ENCODE peak calls at places on chromosomes 6 and 20, in six cellular contexts. T is HepG2, Y is MM.1S, L is neural progenitor cell, B is HL-60, V is transverse colon. R is an unnamed sample.

GRCh38 chr6:131773284-131773950 is 34.4 kb upstream of the ENPP1 start:
- DNase-seq in T (no peak), L (no peak), V (no peak), B (no peak), Y (no peak), R (no peak)

GRCh38 chr6:123520208-123520607 is 116.5 kb downstream of the TRDN start:
- DNase-seq in V (no peak), L (no peak), T (no peak), B (no peak), Y (no peak), R (no peak)

GRCh38 chr20:4961746-4962145 is 39.6 kb downstream of the SLC23A2 start:
- DNase-seq in L (no peak), V (no peak), B (peak; percentile 92), T (peak; percentile 99), Y (no peak), R (no peak)

GRCh38 chr6:50145125-50145524 is 95.4 kb upstream of the DEFB112 start:
- DNase-seq in T (peak; percentile 11), L (peak; percentile 5), Y (no peak), V (no peak), B (no peak), R (no peak)

GRCh38 chr6:89291256-89291819 is 23.8 kb downstream of the GABRR2 start:
- DNase-seq in L (no peak), V (no peak), Y (no peak), T (peak; percentile 20), B (no peak), R (no peak)

GRCh38 chr6:111113731-111114438 is 26.6 kb downstream of the SLC16A10 start:
- DNase-seq in L (peak; percentile 12), T (no peak), Y (peak; percentile 33), B (no peak), V (no peak), R (peak; percentile 46)

GRCh38 chr6:123802697-123803455 is 789 bp upstream of the NKAIN2 start:
- DNase-seq in L (peak; percentile 91), Y (peak; percentile 91), B (peak; percentile 65), T (peak; percentile 57), V (peak; percentile 68), R (peak; percentile 82)

GRCh38 chr20:17833036-17833674 is 133.4 kb downstream of the BANF2 start:
- DNase-seq in L (no peak), T (no peak), V (no peak), Y (no peak), B (no peak), R (no peak)

GRCh38 chr6:33904050-33904827 is 100.4 kb upstream of the MLN start:
- DNase-seq in T (no peak), V (peak; percentile 48), Y (peak; percentile 82), L (peak; percentile 38), B (no peak), R (no peak)

GRCh38 chr20:24303393-24303792 is 166.0 kb upstream of the SYNDIG1 start:
- DNase-seq in T (no peak), V (no peak), Y (peak; percentile 41), B (no peak), L (peak; percentile 10), R (no peak)

GRCh38 chr20:41650221-41650948 is 32.2 kb upstream of the CHD6 start:
- DNase-seq in T (no peak), Y (no peak), B (no peak), L (no peak), V (peak; percentile 55), R (peak; percentile 41)

GRCh38 chr20:23446505-23446904 is 6.2 kb downstream of the CST11 start:
- DNase-seq in T (peak; percentile 82), V (peak; percentile 66), Y (peak; percentile 29), L (peak; percentile 86), B (peak; percentile 51), R (peak; percentile 36)

GRCh38 chr20:43357352-43357751 is 100.3 kb upstream of the SRSF6 start:
- DNase-seq in Y (no peak), B (no peak), L (no peak), V (no peak), T (no peak), R (no peak)

GRCh38 chr20:48725589-48725991 is 102.2 kb downstream of the PREX1 start:
- DNase-seq in V (no peak), L (no peak), T (no peak), Y (no peak), B (no peak), R (no peak)

GRCh38 chr6:36757206-36757605 is 59.6 kb downstream of the RAB44 start:
- DNase-seq in V (peak; percentile 58), Y (peak; percentile 79), L (no peak), B (no peak), T (no peak), R (no peak)

GRCh38 chr6:170435766-170436165 is 117.3 kb downstream of the PSMB1 start:
- DNase-seq in T (no peak), B (no peak), Y (no peak), V (no peak), L (no peak), R (no peak)

GRCh38 chr6:33672808-33673207 is 38.7 kb downstream of the UQCC2 start:
- DNase-seq in V (no peak), T (peak; percentile 78), B (peak; percentile 41), L (peak; percentile 57), Y (no peak), R (no peak)

GRCh38 chr20:62025832-62026563 is 39.7 kb downstream of the TAF4 start:
- DNase-seq in B (peak; percentile 52), Y (no peak), L (no peak), V (no peak), T (peak; percentile 30), R (peak; percentile 40)

GRCh38 chr20:36792422-36792821 is 18.9 kb upstream of the DSN1 start:
- DNase-seq in L (peak; percentile 93), T (peak; percentile 80), Y (peak; percentile 31), V (no peak), B (peak; percentile 39), R (peak; percentile 20)

GRCh38 chr6:49582529-49582928 is 32.1 kb downstream of the C6orf141 start:
- DNase-seq in Y (no peak), B (no peak), T (no peak), L (no peak), V (no peak), R (no peak)

GRCh38 chr6:73045609-73046008 is 179.7 kb downstream of the KHDC1L start:
- DNase-seq in Y (no peak), B (no peak), V (no peak), L (no peak), T (no peak), R (no peak)

GRCh38 chr6:73036689-73037088 is 188.6 kb downstream of the KHDC1L start:
- DNase-seq in Y (no peak), B (no peak), T (no peak), V (no peak), L (no peak), R (no peak)

GRCh38 chr6:73042892-73043291 is 182.4 kb downstream of the KHDC1L start:
- DNase-seq in V (no peak), L (no peak), Y (no peak), T (no peak), B (no peak), R (no peak)

GRCh38 chr6:73043446-73043845 is 181.8 kb downstream of the KHDC1L start:
- DNase-seq in V (no peak), Y (no peak), L (no peak), T (no peak), B (no peak), R (no peak)

GRCh38 chr6:73041051-73041450 is 184.2 kb downstream of the KHDC1L start:
- DNase-seq in L (no peak), B (no peak), Y (no peak), T (no peak), V (no peak), R (no peak)
- H3K27ac ChIP-seq in L (no peak overlapping the region), B (no peak overlapping the region), Y (no peak overlapping the region), T (no peak overlapping the region), V (no peak overlapping the region), R (no peak overlapping the region)

GRCh38 chr6:159062564-159062945 is 17.8 kb upstream of the TAGAP start:
- DNase-seq in L (no peak), B (peak; percentile 78), T (no peak), Y (no peak), V (no peak), R (no peak)
- H3K27ac ChIP-seq in L (no peak overlapping the region), B (peak overlapping the region; percentile 82), T (no peak overlapping the region), Y (no peak overlapping the region), V (peak overlapping the region; percentile 73), R (no peak overlapping the region)

DNA sequence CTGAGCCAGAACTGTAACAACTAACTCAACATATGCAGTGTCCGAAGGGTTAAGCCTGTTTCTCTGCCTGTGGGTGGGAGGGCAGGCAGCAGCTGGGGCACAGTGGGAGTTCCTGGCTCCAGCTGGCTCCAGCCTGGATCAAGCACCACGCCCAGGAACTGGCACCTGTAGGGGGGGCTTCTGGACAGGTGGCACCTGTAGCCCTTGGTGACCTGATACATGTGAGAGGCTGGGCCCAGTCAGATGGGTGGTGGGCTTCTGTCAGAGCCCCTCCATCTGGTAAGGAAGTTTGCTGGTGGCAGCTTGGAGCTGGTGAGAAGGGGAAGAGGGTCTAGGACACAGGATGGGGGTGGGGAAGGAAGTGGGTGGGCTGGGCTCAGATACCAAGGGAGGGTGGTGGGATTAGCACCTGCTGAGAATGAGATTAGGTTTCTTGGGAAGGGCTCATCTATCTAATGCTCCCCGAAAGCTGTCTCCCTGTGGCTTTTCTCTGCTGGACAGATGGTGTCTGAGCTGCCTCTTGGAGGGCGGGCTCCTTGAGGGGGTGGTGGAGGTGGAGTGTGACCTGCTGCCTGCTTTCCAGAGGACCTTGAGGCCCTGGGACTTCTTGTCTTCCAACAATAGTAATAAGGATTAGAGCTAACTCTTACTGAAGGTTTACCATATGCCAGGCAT is 28.5 kb downstream of the BCL2L1 start:
- DNase-seq in L (peak; percentile 56), B (no peak), Y (no peak), T (no peak), V (no peak), R (no peak)
- H3K27ac ChIP-seq in L (no peak overlapping the region), B (no peak overlapping the region), Y (peak overlapping the region; percentile 84), T (peak overlapping the region; percentile 83), V (peak overlapping the region; percentile 61), R (peak overlapping the region; percentile 94)

GRCh38 chr6:85418059-85418458 is 31.8 kb upstream of the NT5E start:
- DNase-seq in Y (no peak), V (no peak), T (no peak), B (no peak), L (no peak), R (no peak)

GRCh38 chr6:85412926-85413325 is 37.0 kb upstream of the NT5E start:
- DNase-seq in Y (no peak), B (no peak), T (no peak), L (no peak), V (no peak), R (no peak)

GRCh38 chr6:85416766-85417165 is 33.1 kb upstream of the NT5E start:
- DNase-seq in B (no peak), Y (no peak), T (no peak), V (no peak), L (no peak), R (no peak)

GRCh38 chr6:85417336-85417735 is 32.5 kb upstream of the NT5E start:
- DNase-seq in V (no peak), B (no peak), T (no peak), L (no peak), Y (no peak), R (no peak)

DNA sequence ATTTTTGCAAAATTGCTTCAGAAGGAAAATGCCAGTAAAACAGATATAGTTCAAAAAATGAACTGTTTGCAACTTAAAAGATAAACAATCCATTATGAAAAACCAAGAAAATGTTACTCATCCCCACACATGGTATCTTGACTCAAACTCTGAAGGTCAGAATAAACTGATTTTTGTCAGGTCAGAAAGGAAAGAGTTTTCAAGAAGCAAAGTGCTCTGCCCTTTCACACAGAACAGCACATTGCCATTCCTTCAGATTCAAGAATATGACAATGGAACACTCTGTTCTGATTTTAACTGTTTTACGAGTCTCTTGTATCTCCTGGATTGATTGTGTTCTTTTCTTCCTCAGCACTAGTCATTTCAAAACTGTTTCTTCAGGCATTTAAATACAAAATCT is 33.8 kb upstream of the NT5E start:
- DNase-seq in V (no peak), T (no peak), L (no peak), Y (no peak), B (no peak), R (no peak)
- H3K27ac ChIP-seq in V (peak overlapping the region; percentile 36), T (no peak overlapping the region), L (no peak overlapping the region), Y (no peak overlapping the region), B (no peak overlapping the region), R (no peak overlapping the region)

GRCh38 chr20:57653910-57654309 is 33.7 kb upstream of the ZBP1 start:
- DNase-seq in T (no peak), Y (no peak), V (no peak), L (no peak), B (no peak), R (no peak)
- H3K27ac ChIP-seq in T (no peak overlapping the region), Y (no peak overlapping the region), V (no peak overlapping the region), L (no peak overlapping the region), B (no peak overlapping the region), R (no peak overlapping the region)